ENCODE peak calls at places on chromosomes 6 and 20, in seven cellular contexts. X is ovary, W is AG09319, H is C1 segment of cervical spinal cord, C is heart left ventricle, O is H4, I is nephron progenitor cell. U is an unnamed sample.

GRCh38 chr6:152905551-152906299 is 77.1 kb downstream of the FBXO5 start:
- DNase-seq in X (no peak), W (no peak), H (no peak), C (no peak), O (no peak), I (no peak), U (no peak)

GRCh38 chr20:50532231-50532630 is 22.0 kb downstream of the PTPN1 start:
- DNase-seq in X (no peak), W (no peak), H (no peak), C (no peak), O (no peak), I (no peak), U (no peak)

GRCh38 chr6:128397996-128398395 is 122.4 kb downstream of the PTPRK start:
- DNase-seq in X (no peak), W (no peak), H (no peak), C (no peak), O (no peak), I (no peak), U (no peak)

GRCh38 chr6:16735014-16735413 is 26.2 kb downstream of the ATXN1 start:
- DNase-seq in X (no peak), W (no peak), H (no peak), C (no peak), O (no peak), I (no peak), U (no peak)

GRCh38 chr6:16694789-16695188 is 66.5 kb downstream of the ATXN1 start:
- DNase-seq in X (no peak), W (no peak), H (no peak), C (no peak), O (no peak), I (no peak), U (no peak)

GRCh38 chr6:3646616-3647362 is 104.7 kb downstream of the PXDC1 start:
- DNase-seq in X (no peak), W (no peak), H (no peak), C (no peak), O (no peak), I (no peak), U (no peak)

GRCh38 chr6:79984261-79984660 is 20.2 kb upstream of the TTK start:
- DNase-seq in X (no peak), W (no peak), H (no peak), C (no peak), O (peak; percentile 39), I (peak; percentile 6), U (peak; percentile 6)

GRCh38 chr6:14010275-14010674 is 85.5 kb downstream of the RNF182 start:
- DNase-seq in X (no peak), W (no peak), H (no peak), C (no peak), O (no peak), I (no peak), U (no peak)

GRCh38 chr6:37807656-37808055 is 11.9 kb upstream of the ZFAND3 start:
- DNase-seq in X (no peak), W (no peak), H (peak; percentile 18), C (no peak), O (no peak), I (peak; percentile 20), U (no peak)

GRCh38 chr20:48026981-48027592 is 241.8 kb upstream of the SULF2 start:
- DNase-seq in X (peak; percentile 25), W (no peak), H (no peak), C (no peak), O (no peak), I (no peak), U (no peak)

GRCh38 chr20:36093025-36093803 is 61.3 kb upstream of the EPB41L1 start:
- DNase-seq in X (peak; percentile 33), W (no peak), H (no peak), C (peak; percentile 48), O (no peak), I (peak; percentile 33), U (no peak)

GRCh38 chr20:842547-842940 is 9.0 kb downstream of the FAM110A start:
- DNase-seq in X (no peak), W (no peak), H (no peak), C (no peak), O (no peak), I (no peak), U (no peak)

GRCh38 chr6:22149501-22150490 is 147.0 kb downstream of the PRL start:
- DNase-seq in X (no peak), W (no peak), H (peak; percentile 25), C (no peak), O (peak; percentile 23), I (peak; percentile 32), U (no peak)

GRCh38 chr20:4027590-4028265 is 12.4 kb upstream of the RNF24 start:
- DNase-seq in X (no peak), W (no peak), H (no peak), C (no peak), O (no peak), I (no peak), U (no peak)

GRCh38 chr6:13488015-13488895 is 855 bp upstream of the GFOD1 start:
- DNase-seq in X (peak; percentile 32), W (no peak), H (no peak), C (peak; percentile 52), O (no peak), I (peak; percentile 44), U (no peak)

GRCh38 chr6:53568776-53569616 is 24.1 kb upstream of the GCLC start:
- DNase-seq in X (no peak), W (no peak), H (no peak), C (no peak), O (no peak), I (no peak), U (no peak)

GRCh38 chr6:106782524-106783265 is 153.3 kb downstream of the QRSL1 start:
- DNase-seq in X (no peak), W (no peak), H (no peak), C (peak; percentile 39), O (no peak), I (no peak), U (no peak)

GRCh38 chr20:63089051-63089907 is 82.5 kb upstream of the BHLHE23 start:
- DNase-seq in X (no peak), W (no peak), H (no peak), C (no peak), O (no peak), I (peak; percentile 0), U (no peak)

GRCh38 chr6:158758941-158759479 is 60.2 kb downstream of the EZR start:
- DNase-seq in X (no peak), W (no peak), H (no peak), C (no peak), O (no peak), I (no peak), U (no peak)

GRCh38 chr20:33770005-33770404 is 38.2 kb downstream of the ZNF341 start:
- DNase-seq in X (no peak), W (no peak), H (no peak), C (peak; percentile 52), O (no peak), I (no peak), U (no peak)

GRCh38 chr6:31010393-31011060 is at the start of gene MUC22:
- DNase-seq in X (no peak), W (peak; percentile 0), H (no peak), C (no peak), O (no peak), I (no peak), U (peak; percentile 4)

GRCh38 chr20:57802877-57803717 is 93.3 kb upstream of the PMEPA1 start:
- DNase-seq in X (no peak), W (no peak), H (no peak), C (no peak), O (no peak), I (no peak), U (no peak)

GRCh38 chr20:9838035-9838377 is 870 bp downstream of the PAK5 start:
- DNase-seq in X (no peak), W (no peak), H (no peak), C (no peak), O (no peak), I (peak; percentile 3), U (no peak)